ENCODE peak calls at places on chromosome 12, in ten cellular contexts. J is HEK293T; P is NCI-H345; H is RWPE1; G is hypothalamus; A is cardiac muscle cell; K is stimulated activated naive B cell treated with anti-CD40 and anti-IgM and Interleukin-4, amounts not matched to agents 10 μg/mL and 1 μg/mL and 100 μg/mL, for 72 hours; X is mucosa of descending colon; Y is spleen; R is GOT3. F is an unnamed sample.

GRCh38 chr12:107415066-107415465 is 270.5 kb upstream of the PWP1 start:
- DNase-seq in Y (no peak), K (no peak), A (no peak), J (no peak), R (no peak), G (no peak), P (no peak), H (peak; percentile 27), X (no peak), F (no peak)

GRCh38 chr12:104504151-104504550 is 47.4 kb downstream of the CHST11 start:
- DNase-seq in X (no peak), H (no peak), Y (no peak), R (no peak), J (no peak), K (no peak), G (no peak), A (no peak), P (no peak), F (no peak)

GRCh38 chr12:53599579-53599978 is 26.6 kb downstream of the ATF7 start:
- DNase-seq in X (no peak), Y (no peak), R (no peak), A (no peak), J (no peak), K (no peak), H (no peak), P (no peak), G (no peak), F (no peak)

GRCh38 chr12:104958946-104959841 is 1.1 kb upstream of the SLC41A2 start:
- DNase-seq in P (peak; percentile 35), H (peak; percentile 44), J (no peak), A (peak; percentile 47), X (no peak), G (no peak), K (no peak), Y (peak; percentile 75), R (no peak), F (no peak)

GRCh38 chr12:84056-84455 is 17.5 kb downstream of the IQSEC3 start:
- DNase-seq in G (peak; percentile 26), X (no peak), Y (no peak), A (no peak), P (peak; percentile 96), J (no peak), H (no peak), R (no peak), K (no peak), F (peak; percentile 66)

GRCh38 chr12:110424237-110424636 is 20.7 kb upstream of the ANAPC7 start:
- DNase-seq in J (no peak), X (no peak), H (no peak), K (no peak), A (no peak), G (no peak), R (no peak), Y (no peak), P (no peak), F (no peak)

GRCh38 chr12:26465419-26466097 is 270.2 kb downstream of the SSPN start:
- DNase-seq in P (no peak), Y (no peak), R (no peak), K (no peak), H (no peak), J (no peak), X (no peak), A (peak; percentile 46), G (no peak), F (no peak)

GRCh38 chr12:47828967-47829482 is 9.3 kb upstream of the HDAC7 start:
- DNase-seq in X (peak; percentile 84), R (no peak), J (no peak), Y (peak; percentile 81), P (no peak), G (no peak), H (peak; percentile 95), K (no peak), A (peak; percentile 86), F (no peak)

GRCh38 chr12:131533139-131533538 is 177.8 kb upstream of the SFSWAP start:
- DNase-seq in R (no peak), Y (no peak), A (no peak), P (no peak), G (no peak), J (no peak), X (no peak), K (no peak), H (no peak), F (no peak)

GRCh38 chr12:53061404-53062010 is 11.6 kb downstream of the TNS2 start:
- DNase-seq in P (peak; percentile 87), G (no peak), J (no peak), H (no peak), X (peak; percentile 90), K (no peak), A (peak; percentile 9), Y (peak; percentile 70), R (no peak), F (peak; percentile 8)

GRCh38 chr12:19544351-19544750 is 105.1 kb downstream of the AEBP2 start:
- DNase-seq in K (no peak), G (no peak), J (no peak), X (no peak), A (no peak), Y (no peak), P (no peak), H (no peak), R (no peak), F (no peak)

GRCh38 chr12:100794441-100795192 is at the start of gene ANO4:
- DNase-seq in P (peak; percentile 42), R (no peak), H (no peak), J (peak; percentile 15), A (peak; percentile 36), K (no peak), Y (no peak), G (peak; percentile 78), X (no peak), F (peak; percentile 41)

GRCh38 chr12:106863185-106863584 is 88.7 kb downstream of the RIC8B start:
- DNase-seq in G (no peak), J (no peak), R (no peak), H (no peak), A (no peak), Y (no peak), X (no peak), P (no peak), K (no peak), F (no peak)

GRCh38 chr12:19031032-19031431 is 98.5 kb upstream of the PLEKHA5 start:
- DNase-seq in P (no peak), X (no peak), A (peak; percentile 77), G (no peak), J (no peak), Y (no peak), R (no peak), H (peak; percentile 84), K (no peak), F (no peak)

GRCh38 chr12:104662203-104662602 is 205.5 kb downstream of the CHST11 start:
- DNase-seq in H (no peak), Y (no peak), A (peak; percentile 84), P (no peak), J (no peak), K (no peak), G (no peak), R (no peak), X (no peak), F (no peak)